ENCODE peak calls at places on chromosome 21, in seven cellular contexts. One of them, this sample, is unnamed.

GRCh38 chr21:35005825-35006224 is 43.3 kb downstream of the RUNX1 start:
- DNase-seq in GM20000: no peak
- DNase-seq in skeletal muscle cell: no peak
- DNase-seq in HT1080: no peak
- DNase-seq in stimulated activated CD8-positive, alpha-beta memory T cell treated with anti-CD3 and anti-CD28 coated beads, Interleukin-4, amount 100 ng/mL, for 24 hours: no peak
- DNase-seq in Calu3: no peak
- DNase-seq in stimulated activated CD4-positive, alpha-beta T cell treated with anti-CD3 and anti-CD28 coated beads, Interleukin-12 subunit alpha, Interleukin-12 subunit beta, amount 100 ng/mL, for 4 hours: no peak
- DNase-seq in this sample: no peak

GRCh38 chr21:40053007-40053406 is 185.8 kb downstream of the PCP4 start:
- DNase-seq in stimulated activated CD8-positive, alpha-beta memory T cell treated with anti-CD3 and anti-CD28 coated beads, Interleukin-4, amount 100 ng/mL, for 24 hours: no peak
- DNase-seq in skeletal muscle cell: no peak
- DNase-seq in stimulated activated CD4-positive, alpha-beta T cell treated with anti-CD3 and anti-CD28 coated beads, Interleukin-12 subunit alpha, Interleukin-12 subunit beta, amount 100 ng/mL, for 4 hours: no peak
- DNase-seq in Calu3: no peak
- DNase-seq in HT1080: no peak
- DNase-seq in GM20000: no peak
- DNase-seq in this sample: no peak

GRCh38 chr21:45845063-45845789 is 136.3 kb upstream of the COL6A1 start:
- DNase-seq in GM20000: no peak
- DNase-seq in Calu3: no peak
- DNase-seq in HT1080: no peak
- DNase-seq in stimulated activated CD4-positive, alpha-beta T cell treated with anti-CD3 and anti-CD28 coated beads, Interleukin-12 subunit alpha, Interleukin-12 subunit beta, amount 100 ng/mL, for 4 hours: no peak
- DNase-seq in stimulated activated CD8-positive, alpha-beta memory T cell treated with anti-CD3 and anti-CD28 coated beads, Interleukin-4, amount 100 ng/mL, for 24 hours: no peak
- DNase-seq in skeletal muscle cell: no peak
- DNase-seq in this sample: no peak

GRCh38 chr21:28971171-28971570 is 21.5 kb downstream of the LTN1 start:
- DNase-seq in stimulated activated CD4-positive, alpha-beta T cell treated with anti-CD3 and anti-CD28 coated beads, Interleukin-12 subunit alpha, Interleukin-12 subunit beta, amount 100 ng/mL, for 4 hours: no peak
- DNase-seq in skeletal muscle cell: no peak
- DNase-seq in Calu3: no peak
- DNase-seq in HT1080: no peak
- DNase-seq in stimulated activated CD8-positive, alpha-beta memory T cell treated with anti-CD3 and anti-CD28 coated beads, Interleukin-4, amount 100 ng/mL, for 24 hours: no peak
- DNase-seq in GM20000: no peak
- DNase-seq in this sample: no peak

GRCh38 chr21:41366522-41367151 is 4.8 kb downstream of the MX2 start:
- DNase-seq in Calu3: peak
- DNase-seq in GM20000: peak
- DNase-seq in skeletal muscle cell: peak
- DNase-seq in stimulated activated CD4-positive, alpha-beta T cell treated with anti-CD3 and anti-CD28 coated beads, Interleukin-12 subunit alpha, Interleukin-12 subunit beta, amount 100 ng/mL, for 4 hours: no peak
- DNase-seq in HT1080: peak
- DNase-seq in stimulated activated CD8-positive, alpha-beta memory T cell treated with anti-CD3 and anti-CD28 coated beads, Interleukin-4, amount 100 ng/mL, for 24 hours: no peak
- DNase-seq in this sample: no peak

GRCh38 chr21:42038826-42039425 is 28.8 kb upstream of the ZBTB21 start:
- DNase-seq in HT1080: no peak
- DNase-seq in GM20000: no peak
- DNase-seq in skeletal muscle cell: no peak
- DNase-seq in stimulated activated CD4-positive, alpha-beta T cell treated with anti-CD3 and anti-CD28 coated beads, Interleukin-12 subunit alpha, Interleukin-12 subunit beta, amount 100 ng/mL, for 4 hours: no peak
- DNase-seq in stimulated activated CD8-positive, alpha-beta memory T cell treated with anti-CD3 and anti-CD28 coated beads, Interleukin-4, amount 100 ng/mL, for 24 hours: no peak
- DNase-seq in Calu3: no peak
- DNase-seq in this sample: no peak

GRCh38 chr21:31750843-31751242 is 18.9 kb upstream of the SCAF4 start:
- DNase-seq in stimulated activated CD8-positive, alpha-beta memory T cell treated with anti-CD3 and anti-CD28 coated beads, Interleukin-4, amount 100 ng/mL, for 24 hours: no peak
- DNase-seq in HT1080: peak
- DNase-seq in stimulated activated CD4-positive, alpha-beta T cell treated with anti-CD3 and anti-CD28 coated beads, Interleukin-12 subunit alpha, Interleukin-12 subunit beta, amount 100 ng/mL, for 4 hours: no peak
- DNase-seq in skeletal muscle cell: no peak
- DNase-seq in Calu3: no peak
- DNase-seq in GM20000: no peak
- DNase-seq in this sample: no peak

GRCh38 chr21:27536319-27536718 is 569.4 kb upstream of the ADAMTS5 start:
- DNase-seq in HT1080: peak
- DNase-seq in Calu3: no peak
- DNase-seq in GM20000: no peak
- DNase-seq in stimulated activated CD4-positive, alpha-beta T cell treated with anti-CD3 and anti-CD28 coated beads, Interleukin-12 subunit alpha, Interleukin-12 subunit beta, amount 100 ng/mL, for 4 hours: no peak
- DNase-seq in stimulated activated CD8-positive, alpha-beta memory T cell treated with anti-CD3 and anti-CD28 coated beads, Interleukin-4, amount 100 ng/mL, for 24 hours: no peak
- DNase-seq in skeletal muscle cell: peak
- DNase-seq in this sample: no peak

GRCh38 chr21:34968414-34969333 is 80.4 kb downstream of the RUNX1 start:
- DNase-seq in HT1080: no peak
- DNase-seq in stimulated activated CD4-positive, alpha-beta T cell treated with anti-CD3 and anti-CD28 coated beads, Interleukin-12 subunit alpha, Interleukin-12 subunit beta, amount 100 ng/mL, for 4 hours: no peak
- DNase-seq in stimulated activated CD8-positive, alpha-beta memory T cell treated with anti-CD3 and anti-CD28 coated beads, Interleukin-4, amount 100 ng/mL, for 24 hours: no peak
- DNase-seq in GM20000: peak
- DNase-seq in skeletal muscle cell: no peak
- DNase-seq in Calu3: no peak
- DNase-seq in this sample: no peak

GRCh38 chr21:35635261-35635660 is 425.1 kb downstream of the SETD4 start:
- DNase-seq in stimulated activated CD8-positive, alpha-beta memory T cell treated with anti-CD3 and anti-CD28 coated beads, Interleukin-4, amount 100 ng/mL, for 24 hours: no peak
- DNase-seq in skeletal muscle cell: peak
- DNase-seq in GM20000: no peak
- DNase-seq in HT1080: peak
- DNase-seq in Calu3: no peak
- DNase-seq in stimulated activated CD4-positive, alpha-beta T cell treated with anti-CD3 and anti-CD28 coated beads, Interleukin-12 subunit alpha, Interleukin-12 subunit beta, amount 100 ng/mL, for 4 hours: no peak
- DNase-seq in this sample: no peak

GRCh38 chr21:33642896-33643657 is 776 bp downstream of the ITSN1 start:
- DNase-seq in GM20000: peak
- DNase-seq in stimulated activated CD8-positive, alpha-beta memory T cell treated with anti-CD3 and anti-CD28 coated beads, Interleukin-4, amount 100 ng/mL, for 24 hours: no peak
- DNase-seq in stimulated activated CD4-positive, alpha-beta T cell treated with anti-CD3 and anti-CD28 coated beads, Interleukin-12 subunit alpha, Interleukin-12 subunit beta, amount 100 ng/mL, for 4 hours: peak
- DNase-seq in skeletal muscle cell: no peak
- DNase-seq in HT1080: no peak
- DNase-seq in Calu3: peak
- DNase-seq in this sample: no peak

GRCh38 chr21:18772876-18773275 is 369.3 kb upstream of the TMPRSS15 start:
- DNase-seq in skeletal muscle cell: no peak
- DNase-seq in stimulated activated CD8-positive, alpha-beta memory T cell treated with anti-CD3 and anti-CD28 coated beads, Interleukin-4, amount 100 ng/mL, for 24 hours: no peak
- DNase-seq in stimulated activated CD4-positive, alpha-beta T cell treated with anti-CD3 and anti-CD28 coated beads, Interleukin-12 subunit alpha, Interleukin-12 subunit beta, amount 100 ng/mL, for 4 hours: no peak
- DNase-seq in Calu3: no peak
- DNase-seq in GM20000: no peak
- DNase-seq in HT1080: no peak
- DNase-seq in this sample: no peak

GRCh38 chr21:34996304-34997081 is 52.6 kb downstream of the RUNX1 start:
- DNase-seq in HT1080: no peak
- DNase-seq in GM20000: no peak
- DNase-seq in skeletal muscle cell: no peak
- DNase-seq in Calu3: no peak
- DNase-seq in stimulated activated CD4-positive, alpha-beta T cell treated with anti-CD3 and anti-CD28 coated beads, Interleukin-12 subunit alpha, Interleukin-12 subunit beta, amount 100 ng/mL, for 4 hours: no peak
- DNase-seq in stimulated activated CD8-positive, alpha-beta memory T cell treated with anti-CD3 and anti-CD28 coated beads, Interleukin-4, amount 100 ng/mL, for 24 hours: no peak
- DNase-seq in this sample: no peak

This sample was measured in GDM1.